ENCODE peak calls at places on chromosomes 4 and X, in seven cellular contexts. S is A549, J is fibroblast of the aortic adventitia, Z is fibroblast of pulmonary artery, X is AG04450, T is colonic mucosa, V is suprapubic skin. D is an unnamed sample.

GRCh38 chr4:5804656-5805055 is 88.2 kb downstream of the CRMP1 start:
- DNase-seq in T (no peak), V (no peak), X (no peak), Z (no peak), S (no peak), J (no peak), D (no peak)

GRCh38 chrX:1325515-1326116 is 11.0 kb upstream of the IL3RA start:
- DNase-seq in J (no peak), X (no peak), Z (no peak), T (no peak), S (no peak), V (no peak), D (no peak)

GRCh38 chr4:98253499-98253898 is 7.7 kb upstream of the RAP1GDS1 start:
- DNase-seq in J (no peak), V (no peak), T (no peak), S (no peak), X (no peak), Z (no peak), D (no peak)

GRCh38 chr4:8435656-8436121 is 4.8 kb downstream of the ACOX3 start:
- DNase-seq in Z (peak; percentile 18), X (no peak), V (no peak), S (no peak), T (no peak), J (peak; percentile 44), D (no peak)

GRCh38 chr4:14008494-14008893 is 381.0 kb upstream of the BOD1L1 start:
- DNase-seq in J (no peak), V (no peak), X (no peak), T (no peak), Z (no peak), S (no peak), D (no peak)

GRCh38 chrX:139823806-139824205 is 109.0 kb downstream of the ATP11C start:
- DNase-seq in Z (no peak), J (peak; percentile 43), V (no peak), T (no peak), S (peak; percentile 27), X (no peak), D (no peak)

GRCh38 chr4:184792950-184793555 is 32.7 kb downstream of the ACSL1 start:
- DNase-seq in T (no peak), J (peak; percentile 91), Z (peak; percentile 94), V (no peak), X (peak; percentile 84), S (peak; percentile 20), D (peak; percentile 34)

GRCh38 chr4:46081211-46081610 is 42.6 kb downstream of the GABRG1 start:
- DNase-seq in X (no peak), T (no peak), S (no peak), Z (no peak), V (no peak), J (no peak), D (no peak)

GRCh38 chrX:47166126-47166525 is 21.1 kb downstream of the RBM10 start:
- DNase-seq in V (peak; percentile 13), S (no peak), T (no peak), Z (peak; percentile 46), J (peak; percentile 49), X (no peak), D (no peak)

GRCh38 chr4:67052981-67053380 is 492.3 kb downstream of the CENPC start:
- DNase-seq in X (no peak), J (no peak), S (no peak), T (no peak), V (no peak), Z (no peak), D (no peak)

GRCh38 chrX:19715711-19716638 is 171.4 kb downstream of the SH3KBP1 start:
- DNase-seq in Z (no peak), X (no peak), V (no peak), S (no peak), J (no peak), T (no peak), D (no peak)

GRCh38 chr4:27007507-27007906 is 146.9 kb downstream of the STIM2 start:
- DNase-seq in T (no peak), Z (peak; percentile 26), S (no peak), X (no peak), V (no peak), J (peak; percentile 59), D (no peak)

GRCh38 chr4:150510176-150510875 is 71.6 kb upstream of the MAB21L2 start:
- DNase-seq in X (peak; percentile 44), V (no peak), J (peak; percentile 91), S (peak; percentile 48), Z (peak; percentile 92), T (no peak), D (peak; percentile 52)

GRCh38 chr4:55312491-55313101 is 33.4 kb upstream of the SRD5A3 start:
- DNase-seq in S (peak; percentile 41), X (no peak), V (no peak), T (peak; percentile 36), Z (peak; percentile 81), J (peak; percentile 72), D (peak; percentile 18)

GRCh38 chr4:181870326-181870725 is 372.9 kb upstream of the TENM3 start:
- DNase-seq in X (peak; percentile 18), S (no peak), V (no peak), T (no peak), Z (peak; percentile 1), J (peak; percentile 7), D (no peak)

GRCh38 chr4:150176559-150176958 is 98.3 kb downstream of the DCLK2 start:
- DNase-seq in V (no peak), J (peak; percentile 98), Z (peak; percentile 62), X (peak; percentile 10), T (no peak), S (no peak), D (peak; percentile 94)

GRCh38 chr4:552059-552458 is 24.0 kb downstream of the TMEM271 start:
- DNase-seq in J (no peak), V (no peak), X (no peak), Z (no peak), T (no peak), S (no peak), D (no peak)

GRCh38 chr4:59608466-59608865 is 1591.7 kb upstream of the ADGRL3 start:
- DNase-seq in Z (peak; percentile 31), J (peak; percentile 38), V (no peak), X (no peak), T (no peak), S (no peak), D (no peak)

GRCh38 chr4:30429813-30430466 is 290.2 kb upstream of the PCDH7 start:
- DNase-seq in Z (peak; percentile 82), V (no peak), J (peak; percentile 74), X (peak; percentile 15), T (no peak), S (no peak), D (no peak)

GRCh38 chr4:142850478-142850877 is 4.4 kb upstream of the INPP4B start:
- DNase-seq in Z (peak; percentile 14), X (no peak), V (no peak), J (peak; percentile 14), T (no peak), S (peak; percentile 20), D (no peak)
- TF ChIP-seq CTCF in Z (peak; percentile 46), X (peak; percentile 54), V (no peak), J (peak; percentile 62), T (no peak), S (no peak), D (peak; percentile 13)

GRCh38 chrX:125132274-125132673 is 187.4 kb upstream of the TEX13C start:
- DNase-seq in J (no peak), Z (no peak), T (no peak), X (no peak), V (no peak), S (peak; percentile 37), D (no peak)
- TF ChIP-seq CTCF in J (no peak), Z (no peak), T (no peak), X (peak; percentile 16), V (no peak), S (peak; percentile 43), D (peak; percentile 42)

GRCh38 chr4:77697860-77698599 is 92.4 kb downstream of the CXCL13 start:
- DNase-seq in X (peak; percentile 32), Z (peak; percentile 84), J (peak; percentile 81), V (no peak), T (peak; percentile 63), S (peak; percentile 65), D (no peak)
- TF ChIP-seq CTCF in X (peak; percentile 64), Z (peak; percentile 72), J (peak; percentile 67), V (no peak), T (peak; percentile 48), S (peak; percentile 61), D (peak; percentile 59)

GRCh38 chr4:3739577-3739976 is 26.6 kb upstream of the ADRA2C start:
- DNase-seq in T (no peak), X (no peak), J (no peak), S (no peak), Z (no peak), V (no peak), D (no peak)
- TF ChIP-seq CTCF in T (no peak), X (no peak), J (no peak), S (no peak), Z (no peak), V (no peak), D (no peak)

DNA sequence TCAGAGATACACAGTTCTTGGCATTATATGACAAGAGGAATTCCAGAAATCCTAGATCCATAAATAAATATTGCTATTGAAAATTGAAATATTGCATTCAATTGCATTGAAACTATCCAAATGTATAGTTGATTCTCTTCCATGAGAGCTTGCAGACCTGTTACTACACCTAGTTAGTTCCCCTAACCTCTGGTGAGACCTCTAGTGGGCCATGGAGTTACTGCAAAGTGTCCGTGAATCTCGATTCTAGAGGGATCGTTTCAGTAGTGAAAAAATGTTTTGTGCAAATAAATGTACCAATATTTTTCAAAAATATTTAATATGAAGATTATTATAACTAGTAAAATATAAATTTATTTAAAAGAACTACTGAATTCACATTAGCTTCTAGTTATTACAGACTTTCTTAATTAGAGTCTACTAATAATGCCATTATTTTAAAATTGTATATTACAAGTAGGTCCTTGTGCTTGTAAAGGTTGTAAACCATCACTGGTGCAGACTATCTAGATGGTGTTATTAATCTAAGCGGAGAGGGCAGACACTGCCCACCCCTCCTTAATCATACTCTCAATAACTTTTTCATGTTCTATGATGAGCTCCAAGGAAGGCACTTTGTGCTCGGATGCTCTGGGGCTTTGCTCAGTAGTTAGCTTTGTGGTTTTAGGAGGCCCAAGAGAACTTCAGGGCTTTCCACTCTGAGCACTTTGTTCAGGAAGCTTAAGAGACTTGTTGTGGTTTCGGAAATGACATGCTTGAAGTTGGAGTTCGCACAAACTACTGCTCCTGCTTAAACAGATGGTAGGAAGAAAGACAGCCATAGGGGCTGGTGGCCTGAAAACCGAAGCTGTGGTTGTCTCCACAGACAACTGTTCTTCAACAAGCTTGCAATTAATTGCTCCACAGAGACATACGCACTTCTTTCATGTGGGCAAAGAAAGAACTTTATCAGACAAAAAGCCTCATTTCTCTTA is 42.8 kb downstream of the IL21 start:
- DNase-seq in S (peak; percentile 44), V (no peak), X (no peak), T (peak; percentile 47), Z (peak; percentile 62), J (peak; percentile 53), D (no peak)
- TF ChIP-seq CTCF in S (peak; percentile 51), V (no peak), X (peak; percentile 76), T (peak; percentile 68), Z (peak; percentile 94), J (peak; percentile 92), D (peak; percentile 78)

D was measured in AG09319.